ENCODE peak calls at places on chromosome 1, in eight cellular contexts. Q, I, K, T, P, L, V and M are unnamed samples.

GRCh38 chr1:147722114-147722513 is 38.3 kb downstream of the GJA5 start:
- DNase-seq in K (no peak), P (peak), T (no peak), Q (no peak), L (no peak), I (no peak), V (no peak), M (no peak)

GRCh38 chr1:72690871-72691270 is 408.5 kb upstream of the NEGR1 start:
- DNase-seq in Q (no peak), P (no peak), T (no peak), K (no peak), V (no peak), I (no peak), L (no peak), M (no peak)

GRCh38 chr1:58983159-58983558 is 199.3 kb upstream of the JUN start:
- DNase-seq in V (no peak), K (no peak), I (peak), Q (no peak), T (no peak), L (peak), P (no peak), M (no peak)

GRCh38 chr1:229537894-229538293 is 20.6 kb downstream of the ABCB10 start:
- DNase-seq in P (no peak), L (no peak), I (no peak), K (no peak), Q (no peak), V (no peak), T (no peak), M (no peak)

GRCh38 chr1:48107516-48107915 is 110.3 kb upstream of the TRABD2B start:
- DNase-seq in I (no peak), V (no peak), Q (no peak), T (no peak), P (no peak), K (no peak), L (no peak), M (no peak)

GRCh38 chr1:206556748-206557635 is 49.7 kb downstream of the RASSF5 start:
- DNase-seq in Q (no peak), V (peak), K (peak), L (no peak), I (peak), T (peak), P (peak), M (no peak)

GRCh38 chr1:46571691-46572225 is 20.3 kb upstream of the KNCN start:
- DNase-seq in T (no peak), Q (no peak), V (no peak), L (no peak), P (no peak), K (no peak), I (no peak), M (no peak)

GRCh38 chr1:16167331-16168143 is 11.7 kb upstream of the EPHA2 start:
- DNase-seq in K (peak), Q (no peak), I (no peak), L (no peak), V (peak), P (peak), T (no peak), M (no peak)

GRCh38 chr1:35882586-35882944 is 444 bp upstream of the AGO1 start:
- DNase-seq in Q (no peak), L (no peak), V (no peak), T (no peak), P (no peak), I (no peak), K (no peak), M (no peak)
- H3K4me3 ChIP-seq in Q (peak), L (no peak), V (peak), T (peak), P (peak), I (peak), K (peak), M (peak)

DNA sequence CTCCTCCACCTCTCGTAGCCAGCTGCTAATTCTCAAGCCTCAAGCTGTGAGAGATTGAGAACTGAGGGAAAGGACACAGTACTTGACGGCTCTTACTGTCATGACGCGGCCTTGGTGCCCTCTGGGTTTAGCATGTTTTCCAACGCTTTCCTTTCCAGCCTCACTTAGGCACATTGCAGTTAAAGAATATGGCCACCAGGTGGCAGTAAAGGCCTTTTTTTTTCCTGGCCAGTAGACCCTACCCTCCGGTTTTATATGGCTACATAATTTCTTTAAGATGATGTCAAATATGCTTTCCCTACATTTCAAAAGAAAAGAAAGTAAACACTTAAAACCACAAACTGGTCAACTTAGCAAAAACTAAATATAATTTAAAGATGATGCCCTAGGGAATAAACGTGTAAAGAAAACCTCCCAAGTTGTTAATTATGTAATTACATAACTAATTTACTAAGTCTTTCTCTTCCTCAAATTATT is 56.8 kb upstream of the PRDX6 start:
- DNase-seq in V (peak), P (peak), Q (no peak), K (peak), L (peak), T (peak), I (peak), M (peak)
- H3K4me3 ChIP-seq in V (no peak), P (no peak), Q (peak), K (no peak), L (no peak), T (no peak), I (no peak), M (no peak)

DNA sequence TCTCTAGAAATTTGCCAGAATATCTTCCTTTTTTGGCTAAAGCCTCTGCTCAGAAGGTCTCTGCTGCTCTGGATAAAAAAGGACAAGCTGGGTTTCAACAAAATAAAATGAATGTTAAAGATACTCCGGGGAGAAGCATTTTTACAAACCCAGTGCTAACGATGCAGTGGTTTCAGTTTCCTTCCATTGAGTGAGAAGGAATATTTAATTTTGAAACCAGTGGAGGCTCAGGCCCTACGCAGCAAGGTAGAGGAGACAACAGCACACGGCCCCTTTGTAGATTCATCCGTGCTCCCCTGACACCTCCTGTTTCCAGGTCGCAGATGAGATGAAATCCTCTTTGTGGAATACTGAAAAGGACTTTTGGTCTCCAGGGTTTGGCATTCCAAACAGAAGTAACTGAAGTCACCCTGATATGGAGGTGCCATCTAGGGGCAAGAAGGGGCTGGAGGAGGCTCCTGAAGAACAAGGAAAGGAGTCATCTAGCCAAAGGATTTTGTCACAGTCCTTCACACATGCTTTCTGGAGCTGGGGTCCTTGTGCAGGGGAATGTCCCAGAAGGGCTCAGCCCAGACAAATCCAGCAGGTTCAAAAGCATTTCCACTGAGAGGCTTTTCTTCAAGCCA is 65.7 kb upstream of the SYT6 start:
- DNase-seq in Q (no peak), L (no peak), I (peak), V (no peak), K (no peak), P (no peak), T (no peak), M (no peak)
- H3K4me3 ChIP-seq in Q (peak), L (no peak), I (no peak), V (no peak), K (no peak), P (no peak), T (no peak), M (no peak)

GRCh38 chr1:53450225-53450624 is 9.0 kb upstream of the DMRTB1 start:
- DNase-seq in V (no peak), I (no peak), L (no peak), T (no peak), K (no peak), Q (no peak), P (peak), M (no peak)

GRCh38 chr1:53448241-53448841 is 10.9 kb upstream of the DMRTB1 start:
- DNase-seq in L (no peak), K (no peak), V (no peak), I (no peak), Q (no peak), P (no peak), T (no peak), M (no peak)

GRCh38 chr1:53447413-53447812 is 11.8 kb upstream of the DMRTB1 start:
- DNase-seq in T (no peak), I (no peak), V (no peak), P (no peak), L (no peak), Q (no peak), K (no peak), M (no peak)

GRCh38 chr1:53449026-53449425 is 10.2 kb upstream of the DMRTB1 start:
- DNase-seq in T (no peak), Q (no peak), L (no peak), K (no peak), V (no peak), P (no peak), I (peak), M (no peak)

DNA sequence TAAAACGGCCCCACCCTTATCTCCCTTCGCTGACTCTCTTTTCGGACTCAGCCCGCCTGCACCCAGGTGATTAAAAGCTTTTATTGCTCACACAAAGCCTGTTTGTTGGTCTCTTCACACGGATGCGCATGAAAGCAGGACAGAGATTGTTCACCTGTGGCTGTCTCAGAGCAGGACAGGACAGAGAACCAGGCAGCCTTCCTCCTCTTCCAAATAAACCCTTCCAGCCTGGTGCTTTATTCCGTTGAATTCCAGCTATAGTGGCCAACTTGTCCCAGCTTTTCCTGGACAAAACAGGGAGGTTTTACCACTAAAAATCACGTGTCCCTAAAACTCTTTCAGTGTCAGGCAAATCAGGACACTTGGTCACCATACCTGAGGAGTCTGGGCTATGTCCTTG is 9.5 kb upstream of the DMRTB1 start:
- DNase-seq in V (no peak), T (no peak), K (no peak), P (no peak), I (no peak), L (no peak), Q (no peak), M (no peak)
- H3K4me3 ChIP-seq in V (no peak), T (no peak), K (no peak), P (no peak), I (no peak), L (no peak), Q (no peak), M (no peak)

DNA sequence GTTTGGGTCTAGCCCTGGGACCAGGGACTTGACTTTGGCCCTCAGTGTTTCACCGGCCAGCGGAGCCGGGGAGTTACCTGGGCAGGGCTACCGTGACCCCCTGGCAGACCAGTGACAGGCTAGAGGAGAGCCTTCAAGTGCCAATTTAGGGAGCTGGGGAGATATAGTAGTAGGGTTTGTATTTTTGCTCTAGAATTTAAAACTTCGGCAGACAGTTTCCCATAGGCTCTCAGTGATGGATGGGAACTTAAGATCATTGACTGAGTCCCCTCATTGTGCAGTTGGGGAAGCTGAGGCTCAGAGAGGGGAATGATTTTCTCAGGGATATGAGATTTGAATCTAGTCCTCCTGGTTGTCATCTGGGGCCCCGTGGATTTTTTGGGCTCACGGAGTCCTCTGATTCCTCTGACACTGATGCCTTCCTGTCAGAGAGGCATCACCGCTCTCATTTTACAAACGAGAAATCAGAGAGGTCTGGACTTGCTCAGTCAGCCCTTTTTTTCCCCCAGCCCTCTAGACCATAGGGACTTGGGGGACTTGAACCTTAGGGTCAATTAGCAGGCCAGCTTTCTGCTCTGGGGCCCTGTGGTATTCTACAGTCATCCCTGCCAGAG is 58.3 kb upstream of the ACOT11 start:
- DNase-seq in V (no peak), Q (no peak), K (no peak), P (no peak), I (no peak), T (no peak), L (no peak), M (no peak)
- H3K4me3 ChIP-seq in V (peak), Q (peak), K (no peak), P (no peak), I (no peak), T (no peak), L (no peak), M (no peak)

DNA sequence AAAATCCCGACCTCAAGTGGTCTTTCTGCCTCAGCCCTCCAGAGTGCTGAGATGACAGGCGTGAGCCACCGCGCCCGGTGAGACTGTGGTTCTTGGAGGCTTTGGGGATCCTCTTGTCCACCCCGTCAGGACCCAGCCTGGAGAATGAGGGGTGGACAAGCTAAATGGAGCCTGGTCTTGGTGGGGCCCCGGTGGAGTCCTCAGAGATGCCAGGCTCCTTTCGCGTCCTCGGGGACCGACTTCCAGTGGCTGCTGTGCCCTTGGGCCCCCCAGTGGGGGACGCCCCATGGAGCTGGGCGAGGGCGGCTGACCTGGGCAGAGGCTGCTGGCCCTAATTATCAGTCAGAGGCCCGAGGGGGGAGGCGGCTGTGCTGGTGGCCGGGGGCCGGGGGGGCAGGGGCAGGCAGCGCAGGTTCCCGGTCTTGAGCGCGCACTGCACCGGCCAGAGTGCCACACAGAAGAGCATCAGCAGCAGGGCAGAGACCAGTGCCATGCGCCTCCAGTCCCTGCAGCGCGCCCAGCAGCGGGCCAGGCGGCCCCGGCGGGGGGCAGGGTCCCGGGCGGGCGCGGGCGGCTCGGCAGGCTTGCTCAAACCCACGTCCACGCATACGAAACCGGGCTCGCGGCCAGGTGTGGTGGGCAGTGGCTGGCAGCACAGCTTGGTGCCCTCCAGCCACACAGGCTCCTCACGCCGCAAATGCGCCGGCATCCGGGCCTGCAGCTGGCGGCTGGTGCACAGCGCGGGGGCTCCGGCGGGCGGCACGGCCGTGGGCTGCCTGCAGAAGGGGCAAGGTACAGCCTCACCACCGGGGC is 2.4 kb downstream of the RNF223 start:
- DNase-seq in L (no peak), P (no peak), Q (no peak), V (no peak), T (no peak), I (no peak), K (no peak), M (no peak)
- H3K4me3 ChIP-seq in L (no peak), P (no peak), Q (no peak), V (no peak), T (no peak), I (no peak), K (no peak), M (no peak)

DNA sequence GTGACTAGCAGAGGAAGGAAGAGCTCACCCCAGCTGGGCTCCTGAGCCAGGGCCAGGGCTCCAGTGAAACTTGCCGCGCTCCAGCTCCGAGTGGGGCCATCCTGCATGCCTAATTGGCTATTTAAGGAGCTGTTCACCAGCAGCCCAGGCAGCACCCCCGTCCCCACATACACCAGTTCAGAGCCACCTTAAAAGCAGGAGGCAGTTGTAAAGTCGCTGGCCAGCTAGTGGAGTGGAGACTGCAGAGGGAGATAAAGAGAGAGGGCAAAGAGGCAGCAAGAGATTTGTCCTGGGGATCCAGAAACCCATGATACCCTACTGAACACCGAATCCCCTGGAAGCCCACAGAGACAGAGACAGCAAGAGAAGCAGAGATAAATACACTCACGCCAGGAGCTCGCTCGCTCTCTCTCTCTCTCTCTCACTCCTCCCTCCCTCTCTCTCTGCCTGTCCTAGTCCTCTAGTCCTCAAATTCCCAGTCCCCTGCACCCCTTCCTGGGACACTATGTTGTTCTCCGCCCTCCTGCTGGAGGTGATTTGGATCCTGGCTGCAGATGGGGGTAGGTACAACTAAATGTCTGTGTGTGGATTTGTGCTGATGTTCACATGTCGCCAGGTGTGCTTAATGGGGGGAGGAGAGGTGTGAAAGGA is at the start of gene CA14:
- DNase-seq in V (no peak), Q (no peak), I (no peak), T (no peak), P (peak), K (peak), L (no peak), M (no peak)
- H3K4me3 ChIP-seq in V (no peak), Q (no peak), I (no peak), T (no peak), P (peak), K (peak), L (no peak), M (no peak)